ENCODE peak calls at places on chromosomes 4 and X, in seven cellular contexts. X is Kasumi-1, Y is HCT116, D is cardiac fibroblast, I is dermis blood vessel endothelial cell, K is H4, U is GM19239. E is an unnamed sample.

GRCh38 chr4:170853422-170854021 is 763.8 kb upstream of the AADAT start:
- DNase-seq in X (peak; percentile 72), Y (peak; percentile 48), D (peak; percentile 27), I (peak; percentile 1), K (peak; percentile 57), U (no peak), E (no peak)

GRCh38 chr4:123783936-123784335 is 387.3 kb downstream of the SPRY1 start:
- DNase-seq in X (no peak), Y (no peak), D (peak; percentile 61), I (no peak), K (no peak), U (no peak), E (no peak)

GRCh38 chrX:63250253-63250868 is 100.8 kb downstream of the SPIN4 start:
- DNase-seq in X (no peak), Y (peak; percentile 69), D (peak; percentile 88), I (peak; percentile 85), K (peak; percentile 59), U (peak; percentile 1), E (no peak)

GRCh38 chr4:60683953-60684352 is 516.2 kb upstream of the ADGRL3 start:
- DNase-seq in X (no peak), Y (no peak), D (peak; percentile 95), I (no peak), K (no peak), U (no peak), E (no peak)

GRCh38 chr4:149781150-149781549 is 34.5 kb downstream of the IQCM start:
- DNase-seq in X (no peak), Y (peak; percentile 42), D (peak; percentile 78), I (no peak), K (peak; percentile 65), U (no peak), E (no peak)

GRCh38 chr4:184514121-184514988 is 40.0 kb upstream of the IRF2 start:
- DNase-seq in X (peak; percentile 89), Y (no peak), D (peak; percentile 89), I (peak; percentile 75), K (peak; percentile 58), U (peak; percentile 68), E (no peak)

GRCh38 chr4:83486457-83487129 is 1.7 kb upstream of the ABRAXAS1 start:
- DNase-seq in X (no peak), Y (no peak), D (no peak), I (no peak), K (no peak), U (no peak), E (no peak)

GRCh38 chr4:91284480-91284879 is 1019.3 kb upstream of the GRID2 start:
- DNase-seq in X (no peak), Y (no peak), D (no peak), I (no peak), K (no peak), U (no peak), E (no peak)

GRCh38 chr4:83010111-83010521 is 507 bp downstream of the LIN54 start:
- DNase-seq in X (peak; percentile 32), Y (no peak), D (peak; percentile 63), I (peak; percentile 54), K (no peak), U (no peak), E (no peak)

GRCh38 chrX:44735498-44735897 is 108.3 kb upstream of the DUSP21 start:
- DNase-seq in X (no peak), Y (no peak), D (peak; percentile 4), I (peak; percentile 81), K (no peak), U (no peak), E (no peak)

GRCh38 chr4:108107116-108107515 is 61.6 kb downstream of the LEF1 start:
- DNase-seq in X (no peak), Y (no peak), D (no peak), I (no peak), K (no peak), U (no peak), E (no peak)

GRCh38 chr4:19025031-19025430 is 1003.5 kb upstream of the LCORL start:
- DNase-seq in X (no peak), Y (no peak), D (no peak), I (no peak), K (no peak), U (no peak), E (no peak)

E was measured in T1000.